ENCODE peak calls at places on chromosomes 6 and 20, in five cellular contexts. O is left lung, M is astrocyte of the spinal cord, F is choroid plexus epithelial cell, A is WTC11. T is an unnamed sample.

GRCh38 chr6:148657053-148657452 is 89.8 kb upstream of the UST start:
- DNase-seq in O (no peak), M (no peak), F (peak), A (no peak), T (no peak)

GRCh38 chr6:44265003-44265842 is at the start of gene NFKBIE:
- DNase-seq in O (peak), M (peak), F (peak), A (peak), T (peak)

GRCh38 chr20:4813839-4814695 is 92.4 kb downstream of the PRND start:
- DNase-seq in O (no peak), M (no peak), F (no peak), A (no peak), T (no peak)

GRCh38 chr6:45724511-45724910 is 291.1 kb downstream of the CLIC5 start:
- DNase-seq in O (no peak), M (peak), F (peak), A (no peak), T (no peak)

GRCh38 chr6:147660334-147661311 is 152.1 kb downstream of the SAMD5 start:
- DNase-seq in O (peak), M (no peak), F (no peak), A (peak), T (no peak)

GRCh38 chr20:16747291-16747811 is 807 bp upstream of the OTOR start:
- DNase-seq in O (no peak), M (no peak), F (no peak), A (no peak), T (no peak)

GRCh38 chr6:169160855-169161560 is 92.6 kb downstream of the THBS2 start:
- DNase-seq in O (no peak), M (no peak), F (no peak), A (no peak), T (no peak)

GRCh38 chr6:111573118-111573883 is 32.4 kb downstream of the TRAF3IP2 start:
- DNase-seq in O (no peak), M (peak), F (peak), A (no peak), T (no peak)

GRCh38 chr6:142372348-142372747 is 70.5 kb downstream of the ADGRG6 start:
- DNase-seq in O (no peak), M (peak), F (peak), A (no peak), T (no peak)

GRCh38 chr20:62019881-62020492 is 45.7 kb downstream of the TAF4 start:
- DNase-seq in O (no peak), M (no peak), F (no peak), A (no peak), T (no peak)

GRCh38 chr6:149079911-149080501 is 237.5 kb upstream of the TAB2 start:
- DNase-seq in O (no peak), M (peak), F (no peak), A (no peak), T (no peak)

GRCh38 chr20:62389601-62390087 is 2.7 kb downstream of the RPS21 start:
- DNase-seq in O (no peak), M (no peak), F (no peak), A (no peak), T (no peak)

GRCh38 chr6:22145294-22145693 is 151.5 kb downstream of the PRL start:
- DNase-seq in O (no peak), M (no peak), F (no peak), A (no peak), T (no peak)

GRCh38 chr20:46981184-46981583 is 86.5 kb downstream of the EYA2 start:
- DNase-seq in O (no peak), M (no peak), F (no peak), A (no peak), T (no peak)

GRCh38 chr6:161544801-161545490 is 271.1 kb upstream of the AGPAT4 start:
- DNase-seq in O (no peak), M (peak), F (no peak), A (no peak), T (no peak)

GRCh38 chr20:45337367-45338120 is 10.7 kb downstream of the SDC4 start:
- DNase-seq in O (peak), M (peak), F (peak), A (no peak), T (no peak)

GRCh38 chr6:134458857-134459657 is 141.1 kb upstream of the SGK1 start:
- DNase-seq in O (no peak), M (no peak), F (no peak), A (no peak), T (no peak)

GRCh38 chr6:34238507-34239239 is 2.0 kb downstream of the HMGA1 start:
- DNase-seq in O (no peak), M (peak), F (no peak), A (no peak), T (no peak)

GRCh38 chr20:24786096-24786495 is 163.0 kb upstream of the CST7 start:
- DNase-seq in O (no peak), M (no peak), F (no peak), A (no peak), T (no peak)

GRCh38 chr6:41537359-41537758 is 8.8 kb upstream of the FOXP4 start:
- DNase-seq in O (no peak), M (no peak), F (no peak), A (no peak), T (no peak)

GRCh38 chr20:49724637-49725606 is 11.2 kb upstream of the B4GALT5 start:
- DNase-seq in O (no peak), M (no peak), F (peak), A (no peak), T (no peak)

GRCh38 chr20:20824924-20825584 is 112.6 kb upstream of the RALGAPA2 start:
- DNase-seq in O (peak), M (peak), F (peak), A (peak), T (no peak)

GRCh38 chr20:17202668-17203067 is 24.2 kb upstream of the PCSK2 start:
- DNase-seq in O (no peak), M (no peak), F (no peak), A (peak), T (no peak)

GRCh38 chr20:45927071-45927878 is 7.2 kb upstream of the PCIF1 start:
- DNase-seq in O (no peak), M (no peak), F (no peak), A (no peak), T (no peak)

GRCh38 chr6:130148181-130148580 is 74.6 kb downstream of the SAMD3 start:
- DNase-seq in O (no peak), M (no peak), F (no peak), A (peak), T (no peak)

GRCh38 chr6:132749111-132749510 is 8.6 kb downstream of the VNN2 start:
- DNase-seq in O (no peak), M (peak), F (peak), A (no peak), T (no peak)

GRCh38 chr6:105839266-105839665 is 246.9 kb upstream of the PRDM1 start:
- DNase-seq in O (no peak), M (no peak), F (no peak), A (no peak), T (no peak)

GRCh38 chr20:5835234-5835845 is 85.1 kb downstream of the SHLD1 start:
- DNase-seq in O (no peak), M (peak), F (peak), A (no peak), T (no peak)

GRCh38 chr20:20002101-20002998 is 14.8 kb upstream of the NAA20 start:
- DNase-seq in O (no peak), M (no peak), F (peak), A (no peak), T (no peak)

GRCh38 chr6:74605942-74606341 is 599.9 kb downstream of the COL12A1 start:
- DNase-seq in O (no peak), M (no peak), F (no peak), A (no peak), T (no peak)

GRCh38 chr6:156421933-156422332 is 355.2 kb upstream of the ARID1B start:
- DNase-seq in O (no peak), M (no peak), F (no peak), A (no peak), T (no peak)

GRCh38 chr6:133741375-133741861 is 147.5 kb upstream of the TCF21 start:
- DNase-seq in O (no peak), M (no peak), F (peak), A (no peak), T (no peak)

GRCh38 chr20:63309261-63310071 is 16.5 kb downstream of the COL20A1 start:
- DNase-seq in O (peak), M (peak), F (peak), A (peak), T (no peak)

GRCh38 chr20:52291109-52291508 is 99.5 kb upstream of the ZFP64 start:
- DNase-seq in O (no peak), M (no peak), F (no peak), A (no peak), T (no peak)

GRCh38 chr20:46251211-46251673 is 57.1 kb downstream of the CDH22 start:
- DNase-seq in O (peak), M (no peak), F (no peak), A (peak), T (no peak)

GRCh38 chr6:5279891-5280338 is 18.6 kb downstream of the FARS2 start:
- DNase-seq in O (no peak), M (no peak), F (no peak), A (no peak), T (no peak)

GRCh38 chr6:170269151-170269872 is 21.6 kb downstream of the DLL1 start:
- DNase-seq in O (peak), M (no peak), F (no peak), A (no peak), T (no peak)

GRCh38 chr20:19628570-19629134 is 129.4 kb upstream of the RIN2 start:
- DNase-seq in O (no peak), M (peak), F (peak), A (peak), T (peak)

GRCh38 chr20:57361517-57361916 is 10.5 kb downstream of the RAE1 start:
- DNase-seq in O (no peak), M (peak), F (peak), A (no peak), T (no peak)

DNA sequence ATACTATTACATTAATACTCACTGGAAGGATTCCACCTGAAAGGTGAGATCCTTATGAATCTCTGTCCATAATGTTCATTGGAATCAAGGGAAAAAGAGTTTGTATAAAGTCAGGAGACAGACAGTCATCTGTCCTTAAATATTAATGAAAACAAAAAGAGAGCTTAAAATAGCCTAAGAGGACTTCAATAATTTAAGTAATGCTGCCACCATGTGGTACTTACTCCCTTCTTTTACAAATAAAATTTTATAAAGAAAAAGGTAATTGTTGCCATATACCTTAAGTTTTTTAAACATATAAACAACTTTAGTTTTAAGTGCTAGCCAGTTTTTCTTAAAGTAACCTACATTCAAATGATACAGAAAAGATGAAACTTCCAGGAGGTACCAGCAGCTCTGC is 5.1 kb downstream of the BLOC1S5 start:
- DNase-seq in O (no peak), M (peak), F (peak), A (no peak), T (no peak)
- TF ChIP-seq CTCF in O (no peak), M (peak), F (peak), A (no peak), T (no peak)

DNA sequence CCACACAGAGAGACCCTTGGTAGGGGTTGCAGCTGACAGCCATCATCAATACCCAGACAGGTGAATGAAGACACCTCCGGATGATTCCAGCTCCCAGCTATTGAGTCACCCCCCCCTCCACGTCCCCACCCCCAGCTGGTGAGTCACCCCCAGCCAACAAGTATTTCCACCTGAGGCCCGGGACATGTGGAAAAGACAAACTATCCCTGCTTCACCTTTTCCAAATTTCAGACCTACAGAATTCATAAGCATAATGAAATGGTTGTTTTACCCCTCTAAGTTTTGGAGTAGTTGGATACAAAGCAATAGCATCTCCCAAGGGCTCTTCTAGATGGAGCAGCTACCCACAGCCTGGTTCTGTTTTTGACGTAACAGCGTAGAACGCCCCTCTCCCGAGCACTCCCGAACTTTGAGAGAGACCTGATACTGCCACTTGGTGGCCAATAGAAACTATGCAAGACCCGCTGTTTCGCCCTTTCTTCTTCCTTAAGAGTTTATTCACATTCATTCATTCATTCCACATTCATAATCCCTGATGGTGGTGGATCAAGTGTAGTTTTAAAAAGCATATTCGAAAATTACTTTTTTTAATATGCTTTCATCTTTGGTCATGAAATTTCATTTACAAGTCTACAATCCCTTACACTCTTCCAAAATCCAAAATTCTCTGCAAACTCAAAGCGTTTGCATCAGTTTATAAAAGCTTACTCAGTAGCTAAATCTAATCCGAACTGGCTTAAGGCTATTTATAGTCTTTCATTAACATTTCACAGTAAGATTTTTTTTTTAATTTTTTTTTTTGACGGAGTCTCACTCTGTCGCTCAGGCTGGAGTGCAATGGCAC is 15.1 kb upstream of the PPP1R16B start:
- DNase-seq in O (no peak), M (no peak), F (peak), A (peak), T (no peak)
- TF ChIP-seq CTCF in O (peak), M (peak), F (peak), A (peak), T (no peak)

GRCh38 chr6:69155467-69155866 is 520.4 kb downstream of the ADGRB3 start:
- DNase-seq in O (no peak), M (no peak), F (peak), A (no peak), T (no peak)
- TF ChIP-seq CTCF in O (no peak), M (no peak), F (no peak), A (no peak), T (no peak)

GRCh38 chr6:90303037-90303436 is 6.4 kb upstream of the BACH2 start:
- DNase-seq in O (no peak), M (no peak), F (no peak), A (no peak), T (no peak)

GRCh38 chr6:90305800-90306448 is 9.3 kb upstream of the BACH2 start:
- DNase-seq in O (no peak), M (no peak), F (no peak), A (no peak), T (no peak)

GRCh38 chr6:90301816-90302215 is 5.2 kb upstream of the BACH2 start:
- DNase-seq in O (no peak), M (no peak), F (no peak), A (no peak), T (no peak)

GRCh38 chr6:90304308-90304707 is 7.7 kb upstream of the BACH2 start:
- DNase-seq in O (no peak), M (no peak), F (no peak), A (no peak), T (no peak)

GRCh38 chr6:90302320-90302719 is 5.7 kb upstream of the BACH2 start:
- DNase-seq in O (no peak), M (no peak), F (no peak), A (no peak), T (no peak)
- TF ChIP-seq CTCF in O (no peak), M (no peak), F (no peak), A (no peak), T (no peak)

DNA sequence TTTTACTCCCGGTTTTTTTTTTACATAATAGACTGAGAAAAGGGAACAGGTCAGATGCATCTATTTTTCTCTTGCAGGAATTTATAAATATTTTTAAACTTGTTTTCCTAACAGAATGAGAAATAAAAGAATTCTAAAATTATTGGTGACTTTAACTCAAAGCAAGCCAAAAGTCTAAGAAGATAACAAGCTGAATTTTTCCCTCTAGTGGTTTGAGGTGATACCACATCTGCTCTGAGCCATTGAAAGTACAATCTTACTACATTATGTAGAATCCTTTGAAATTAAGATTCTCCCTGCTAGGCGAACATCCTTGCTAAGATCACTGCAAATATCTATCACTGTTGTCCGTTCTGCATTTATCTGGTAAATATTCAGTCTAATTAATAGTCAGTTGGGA is 10.7 kb upstream of the STMND1 start:
- DNase-seq in O (no peak), M (no peak), F (peak), A (no peak), T (no peak)
- TF ChIP-seq CTCF in O (no peak), M (peak), F (peak), A (no peak), T (no peak)

GRCh38 chr6:18680842-18681241 is 293.7 kb downstream of the RNF144B start:
- DNase-seq in O (no peak), M (no peak), F (no peak), A (no peak), T (no peak)
- TF ChIP-seq CTCF in O (no peak), M (peak), F (peak), A (no peak), T (no peak)

T was measured in omental fat pad.